ENCODE peak calls at places on chromosomes 13 and 19, in ten cellular contexts. W is psoas muscle; Q is pancreas; U is fibroblast of pulmonary artery; N is colonic mucosa; Y is fibroblast of lung; I is prostate gland; E is GM10248; F is heart right ventricle; L is activated CD8-positive, alpha-beta T cell treated with anti-CD3 and anti-CD28 coated beads for 36 hours. X is an unnamed sample.
A peak's percentile ranks its signal among the peaks of the same experiment; 100 is the strongest.

GRCh38 chr13:112510002-112510780 is 77.8 kb downstream of the TUBGCP3 start:
- DNase-seq in W (no peak), Q (no peak), U (peak; percentile 73), N (no peak), Y (peak; percentile 69), I (peak; percentile 15), E (peak; percentile 44), F (peak; percentile 13), L (peak; percentile 15), X (no peak)

GRCh38 chr13:105838231-105838630 is 697.2 kb downstream of the EFNB2 start:
- DNase-seq in W (no peak), Q (no peak), U (no peak), N (no peak), Y (no peak), I (no peak), E (no peak), F (no peak), L (no peak), X (no peak)

GRCh38 chr19:40592170-40592569 is 9.0 kb upstream of the LTBP4 start:
- DNase-seq in W (no peak), Q (no peak), U (peak; percentile 78), N (no peak), Y (peak; percentile 78), I (no peak), E (peak; percentile 60), F (no peak), L (no peak), X (no peak)

GRCh38 chr19:7670150-7670784 is 1.4 kb downstream of the RETN start:
- DNase-seq in W (no peak), Q (no peak), U (no peak), N (no peak), Y (no peak), I (no peak), E (no peak), F (no peak), L (peak; percentile 58), X (no peak)

GRCh38 chr19:45011959-45012358 is 10.7 kb downstream of the RELB start:
- DNase-seq in W (no peak), Q (no peak), U (no peak), N (no peak), Y (no peak), I (no peak), E (no peak), F (no peak), L (no peak), X (no peak)

GRCh38 chr19:17981611-17982010 is 14.7 kb downstream of the KCNN1 start:
- DNase-seq in W (no peak), Q (no peak), U (no peak), N (no peak), Y (no peak), I (no peak), E (no peak), F (no peak), L (no peak), X (no peak)

GRCh38 chr19:29775575-29775900 is 36.3 kb upstream of the CCNE1 start:
- DNase-seq in W (no peak), Q (no peak), U (no peak), N (no peak), Y (no peak), I (no peak), E (no peak), F (no peak), L (no peak), X (no peak)

GRCh38 chr19:13401388-13401787 is 104.9 kb downstream of the CACNA1A start:
- DNase-seq in W (no peak), Q (no peak), U (peak; percentile 57), N (no peak), Y (peak; percentile 60), I (no peak), E (no peak), F (no peak), L (peak; percentile 14), X (no peak)

GRCh38 chr13:30045916-30046704 is 195.7 kb upstream of the UBL3 start:
- DNase-seq in W (no peak), Q (peak; percentile 57), U (peak; percentile 44), N (no peak), Y (peak; percentile 96), I (no peak), E (no peak), F (no peak), L (no peak), X (no peak)

DNA sequence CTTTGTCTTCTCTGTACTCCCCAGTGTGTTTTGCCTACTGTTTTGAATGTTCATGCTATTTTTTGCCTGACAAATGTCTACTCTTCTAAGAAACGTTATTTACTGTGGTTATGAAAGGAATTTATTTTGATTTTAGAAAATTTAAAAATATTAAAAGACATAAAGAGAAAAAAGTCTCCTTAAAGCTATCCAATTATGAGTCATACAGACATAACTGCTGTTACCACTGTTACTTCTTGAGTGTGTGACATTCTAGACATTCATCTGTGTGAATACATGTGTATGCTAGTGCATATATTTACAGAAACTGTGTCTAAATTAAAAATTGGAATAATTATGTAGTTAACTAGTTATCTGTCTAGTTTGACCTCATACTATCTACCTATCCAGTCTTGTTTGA is 187.6 kb upstream of the SGCG start:
- DNase-seq in W (no peak), Q (no peak), U (no peak), N (no peak), Y (no peak), I (no peak), E (no peak), F (no peak), L (no peak), X (no peak)
- TF ChIP-seq CTCF in W (no peak), Q (no peak), U (no peak), N (no peak), Y (no peak), I (no peak), E (no peak), F (no peak), L (no peak), X (no peak)

GRCh38 chr13:59182241-59182640 is 981.5 kb downstream of the DIAPH3 start:
- DNase-seq in W (no peak), Q (no peak), U (no peak), N (no peak), Y (no peak), I (no peak), E (no peak), F (no peak), L (no peak), X (no peak)

GRCh38 chr13:59178344-59178743 is 985.4 kb downstream of the DIAPH3 start:
- DNase-seq in W (no peak), Q (no peak), U (peak; percentile 30), N (no peak), Y (no peak), I (no peak), E (no peak), F (no peak), L (no peak), X (no peak)

GRCh38 chr13:59172076-59172475 is 991.7 kb downstream of the DIAPH3 start:
- DNase-seq in W (no peak), Q (no peak), U (no peak), N (no peak), Y (no peak), I (no peak), E (no peak), F (no peak), L (no peak), X (no peak)

DNA sequence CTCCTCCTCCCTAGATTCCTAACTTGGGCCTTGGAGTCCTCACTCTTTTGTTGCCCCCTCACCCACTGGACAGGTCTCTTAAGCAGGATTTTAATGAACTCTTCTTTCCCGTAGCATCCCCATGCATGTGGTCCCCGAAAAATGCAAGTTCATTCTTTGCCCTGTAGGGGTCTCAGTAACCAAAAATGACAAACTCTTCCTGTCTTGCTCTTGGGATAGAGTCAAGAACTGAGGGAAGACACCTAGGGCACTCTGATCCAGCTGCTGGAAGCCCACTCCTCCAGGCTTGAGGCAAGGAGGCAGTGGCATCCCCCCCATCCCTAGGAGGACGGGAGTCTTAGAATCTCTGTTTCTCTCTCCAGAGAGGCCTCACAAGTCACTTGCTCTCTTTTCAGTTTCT is 987.0 kb downstream of the DIAPH3 start:
- DNase-seq in W (no peak), Q (no peak), U (peak; percentile 1), N (no peak), Y (no peak), I (no peak), E (peak; percentile 10), F (no peak), L (no peak), X (no peak)
- TF ChIP-seq CTCF in W (no peak), Q (no peak), U (peak; percentile 15), N (no peak), Y (no peak), I (no peak), E (peak; percentile 1), F (no peak), L (no peak), X (no peak)

GRCh38 chr19:1408300-1409203 is 1.2 kb downstream of the DAZAP1 start:
- DNase-seq in W (peak; percentile 77), Q (peak; percentile 70), U (peak; percentile 61), N (peak; percentile 50), Y (peak; percentile 56), I (no peak), E (peak; percentile 64), F (peak; percentile 44), L (peak; percentile 72), X (peak; percentile 54)
- TF ChIP-seq CTCF in W (no peak), Q (no peak), U (no peak), N (no peak), Y (no peak), I (no peak), E (no peak), F (no peak), L (no peak), X (no peak)

GRCh38 chr13:98877936-98878335 is 99.9 kb downstream of the DOCK9 start:
- DNase-seq in W (no peak), Q (no peak), U (no peak), N (no peak), Y (no peak), I (no peak), E (no peak), F (no peak), L (no peak), X (no peak)

GRCh38 chr13:98877466-98877865 is 100.4 kb downstream of the DOCK9 start:
- DNase-seq in W (no peak), Q (no peak), U (no peak), N (no peak), Y (no peak), I (no peak), E (no peak), F (no peak), L (no peak), X (no peak)

GRCh38 chr13:98873377-98874028 is 104.4 kb downstream of the DOCK9 start:
- DNase-seq in W (no peak), Q (no peak), U (no peak), N (no peak), Y (no peak), I (no peak), E (no peak), F (no peak), L (peak; percentile 12), X (no peak)

GRCh38 chr13:98874029-98874397 is 103.9 kb downstream of the DOCK9 start:
- DNase-seq in W (no peak), Q (no peak), U (no peak), N (no peak), Y (peak; percentile 13), I (no peak), E (no peak), F (no peak), L (peak; percentile 30), X (no peak)

DNA sequence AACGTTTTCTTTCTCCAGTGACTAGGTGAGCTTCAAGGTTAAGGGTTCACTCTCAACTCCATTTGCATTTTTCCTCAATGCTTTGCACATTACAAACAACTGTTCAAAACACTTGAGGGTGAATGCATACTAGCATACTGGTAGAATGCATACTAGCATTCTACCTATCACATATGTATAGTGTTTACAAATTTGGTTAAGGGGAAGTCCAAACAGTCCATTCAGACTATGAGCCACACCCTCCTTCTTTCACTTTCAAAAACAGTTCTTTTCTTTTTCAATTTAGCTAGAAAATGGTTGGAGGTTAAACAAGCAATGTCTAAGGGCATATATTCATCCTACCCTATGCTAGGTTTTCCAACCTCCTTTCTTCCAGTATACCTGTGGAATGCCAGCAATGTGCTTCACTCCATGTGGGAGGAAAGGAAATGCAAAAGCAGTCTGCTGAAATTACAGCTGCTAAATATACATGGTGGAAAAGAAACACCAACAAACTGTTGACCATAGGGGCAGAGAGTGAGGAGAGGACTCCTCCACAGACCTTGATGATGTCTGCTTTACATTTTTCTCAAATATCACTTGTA is 102.6 kb downstream of the DOCK9 start:
- DNase-seq in W (no peak), Q (no peak), U (no peak), N (no peak), Y (no peak), I (no peak), E (peak; percentile 35), F (no peak), L (no peak), X (no peak)
- TF ChIP-seq CTCF in W (no peak), Q (no peak), U (no peak), N (no peak), Y (no peak), I (no peak), E (no peak), F (no peak), L (no peak), X (no peak)

X was measured in activated B cell treated with CpG ODN at 0.5 μM for 24 hours.